ENCODE peak calls at places on chromosomes 13 and 19, in eight cellular contexts. O, Y, Z, P, R, Q, M and A are unnamed samples.

GRCh38 chr13:27857271-27857670 is 62.5 kb upstream of the PDX1 start:
- DNase-seq in O (no peak), Y (no peak), Z (no peak), P (no peak), R (no peak), Q (no peak), M (no peak), A (no peak)

GRCh38 chr13:111337206-111337605 is 16.8 kb downstream of the TEX29 start:
- DNase-seq in O (peak), Y (no peak), Z (no peak), P (peak), R (no peak), Q (peak), M (no peak), A (no peak)

GRCh38 chr19:47210689-47211316 is 20.2 kb downstream of the BBC3 start:
- DNase-seq in O (peak), Y (peak), Z (peak), P (peak), R (peak), Q (peak), M (peak), A (peak)

GRCh38 chr19:46271488-46272197 is 25.2 kb upstream of the HIF3A start:
- DNase-seq in O (peak), Y (no peak), Z (peak), P (peak), R (no peak), Q (no peak), M (no peak), A (no peak)

GRCh38 chr19:4774136-4774535 is 17.4 kb upstream of the FEM1A start:
- DNase-seq in O (no peak), Y (no peak), Z (no peak), P (no peak), R (no peak), Q (no peak), M (no peak), A (no peak)

GRCh38 chr19:55212447-55212846 is 3.1 kb upstream of the PTPRH start:
- DNase-seq in O (no peak), Y (no peak), Z (no peak), P (no peak), R (peak), Q (no peak), M (no peak), A (peak)

GRCh38 chr19:51489113-51489512 is 10.8 kb downstream of the CEACAM18 start:
- DNase-seq in O (no peak), Y (no peak), Z (no peak), P (no peak), R (no peak), Q (no peak), M (no peak), A (no peak)

GRCh38 chr19:57302020-57302465 is 18.2 kb upstream of the ZNF543 start:
- DNase-seq in O (peak), Y (peak), Z (no peak), P (peak), R (no peak), Q (peak), M (no peak), A (peak)

GRCh38 chr19:1624458-1624857 is 19.2 kb upstream of the UQCR11 start:
- DNase-seq in O (peak), Y (peak), Z (peak), P (peak), R (peak), Q (no peak), M (peak), A (peak)

GRCh38 chr13:113786262-113786841 is 27.3 kb downstream of the TMEM255B start:
- DNase-seq in O (peak), Y (no peak), Z (no peak), P (peak), R (no peak), Q (peak), M (no peak), A (no peak)

GRCh38 chr13:27496006-27496405 is 45.6 kb upstream of the MTIF3 start:
- DNase-seq in O (no peak), Y (no peak), Z (no peak), P (no peak), R (no peak), Q (no peak), M (no peak), A (no peak)

GRCh38 chr13:87128006-87128405 is 543.2 kb upstream of the SLITRK5 start:
- DNase-seq in O (peak), Y (no peak), Z (no peak), P (peak), R (no peak), Q (no peak), M (no peak), A (no peak)

GRCh38 chr19:57269515-57270250 is 10.6 kb upstream of the ZNF460 start:
- DNase-seq in O (peak), Y (no peak), Z (no peak), P (peak), R (no peak), Q (peak), M (no peak), A (peak)

GRCh38 chr13:100234006-100234405 is 145.1 kb downstream of the PCCA start:
- DNase-seq in O (no peak), Y (no peak), Z (no peak), P (no peak), R (no peak), Q (no peak), M (no peak), A (no peak)

GRCh38 chr19:17606786-17607185 is 51.3 kb downstream of the COLGALT1 start:
- DNase-seq in O (no peak), Y (no peak), Z (no peak), P (no peak), R (no peak), Q (no peak), M (no peak), A (no peak)

GRCh38 chr19:31499826-31500539 is 150.7 kb upstream of the TSHZ3 start:
- DNase-seq in O (no peak), Y (no peak), Z (no peak), P (no peak), R (no peak), Q (no peak), M (no peak), A (no peak)

GRCh38 chr19:13803038-13803437 is 7.8 kb downstream of the ZSWIM4 start:
- DNase-seq in O (no peak), Y (no peak), Z (no peak), P (no peak), R (no peak), Q (no peak), M (no peak), A (no peak)